ENCODE peak calls at places on chromosomes 16 and 17, in four cellular contexts. C is AG04450, O is adrenal gland, H is PC-3. A is an unnamed sample.

GRCh38 chr16:177394-177822 is 928 bp downstream of the HBA1 start:
- DNase-seq in H (no peak), C (no peak), O (no peak), A (no peak)

GRCh38 chr17:80195671-80196529 is 24.2 kb downstream of the SGSH start:
- DNase-seq in O (peak; percentile 61), C (no peak), H (peak; percentile 52), A (peak; percentile 62)

GRCh38 chr17:81536299-81537290 is 8.4 kb downstream of the FSCN2 start:
- DNase-seq in O (no peak), H (no peak), C (no peak), A (no peak)

GRCh38 chr17:27635275-27635823 is 4.4 kb downstream of the LGALS9 start:
- DNase-seq in O (no peak), H (no peak), C (no peak), A (no peak)

GRCh38 chr16:13194766-13195165 is 293.4 kb downstream of the SHISA9 start:
- DNase-seq in H (no peak), C (no peak), O (no peak), A (no peak)

GRCh38 chr16:526181-527014 is 1.1 kb upstream of the CAPN15 start:
- DNase-seq in H (peak; percentile 4), C (no peak), O (peak; percentile 73), A (no peak)

GRCh38 chr16:21157632-21158031 is 842 bp upstream of the LDAF1 start:
- DNase-seq in C (no peak), O (no peak), H (no peak), A (no peak)

GRCh38 chr17:47649972-47650524 is 329 bp downstream of the KPNB1 start:
- DNase-seq in C (no peak), H (no peak), O (peak; percentile 67), A (no peak)

GRCh38 chr16:49332589-49333267 is 40.9 kb upstream of the C16orf78 start:
- DNase-seq in O (no peak), C (no peak), H (peak; percentile 11), A (no peak)

GRCh38 chr16:79077391-79077790 is 523.1 kb downstream of the MAF start:
- DNase-seq in C (no peak), O (no peak), H (no peak), A (no peak)

GRCh38 chr17:30197416-30197815 is 38.1 kb downstream of the SLC6A4 start:
- DNase-seq in H (no peak), O (no peak), C (no peak), A (no peak)

DNA sequence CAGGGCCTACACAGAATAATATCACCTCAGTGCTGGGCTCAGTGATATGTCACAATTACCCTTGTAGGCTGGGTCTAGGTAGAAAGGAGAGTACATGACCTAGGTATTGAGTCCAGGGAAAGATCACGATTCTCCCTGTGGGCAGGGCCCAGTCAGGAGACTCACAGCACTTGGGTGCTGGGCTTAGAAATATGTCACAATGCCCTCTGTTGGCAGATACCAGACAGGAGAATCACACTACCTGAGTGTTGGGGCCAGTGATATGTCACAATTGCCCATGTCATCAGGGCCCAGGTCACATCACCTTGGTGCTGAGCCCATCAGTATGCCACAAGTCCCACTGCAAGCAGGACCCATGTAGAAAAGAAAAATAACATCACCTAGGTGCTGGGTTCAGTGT is 2105.5 kb downstream of the TP53TG3F start:
- DNase-seq in C (no peak), O (no peak), H (no peak), A (no peak)
- H3K9me3 ChIP-seq in C (peaks cover 40% of the 10 kb centered on the region), O (no peaks in the 10 kb centered on the region), H (no peaks in the 10 kb centered on the region), A (peaks cover 13% of the 10 kb centered on the region)

DNA sequence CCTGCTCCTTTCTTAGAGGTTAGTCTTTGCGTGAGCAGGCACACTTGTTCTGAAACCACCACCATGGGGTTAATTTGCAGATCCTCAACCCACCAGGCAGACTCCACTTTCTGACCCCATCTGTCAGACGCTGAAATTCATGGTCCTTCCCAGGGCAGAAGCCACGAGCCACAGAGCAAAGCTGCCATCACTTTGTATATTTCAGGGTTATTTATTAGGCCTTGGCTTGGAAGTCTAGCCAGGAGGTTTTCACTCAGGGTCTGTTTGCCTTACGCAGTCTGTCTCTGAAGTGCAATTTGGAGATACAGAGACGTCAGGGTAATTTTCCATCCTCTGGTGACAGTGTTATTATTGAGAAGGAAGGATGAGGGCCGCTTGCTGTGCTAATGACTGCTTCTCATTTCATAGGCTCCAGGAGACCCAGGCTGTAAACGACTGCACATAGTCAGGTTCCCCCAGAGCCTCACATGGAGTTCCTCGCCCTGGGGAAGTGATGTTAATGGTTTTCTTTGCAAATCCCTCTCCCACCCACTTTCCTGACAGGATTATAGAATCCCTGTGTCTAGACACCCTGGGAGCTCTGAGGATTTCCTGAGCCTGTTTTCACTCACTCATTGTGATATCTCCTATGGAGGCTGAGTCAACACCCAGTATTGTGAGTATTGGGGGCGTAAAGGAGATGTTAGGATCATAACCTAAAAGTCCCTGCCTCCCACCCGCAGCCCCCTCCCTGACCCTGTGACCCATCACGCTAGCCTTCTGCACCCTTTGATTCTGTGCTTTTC is 269.0 kb downstream of the ABCC12 start:
- DNase-seq in O (no peak), C (no peak), H (no peak), A (no peak)
- H3K27ac ChIP-seq in O (no peak overlapping the region), C (no peak overlapping the region), H (peak overlapping the region; percentile 77), A (no peak overlapping the region)

DNA sequence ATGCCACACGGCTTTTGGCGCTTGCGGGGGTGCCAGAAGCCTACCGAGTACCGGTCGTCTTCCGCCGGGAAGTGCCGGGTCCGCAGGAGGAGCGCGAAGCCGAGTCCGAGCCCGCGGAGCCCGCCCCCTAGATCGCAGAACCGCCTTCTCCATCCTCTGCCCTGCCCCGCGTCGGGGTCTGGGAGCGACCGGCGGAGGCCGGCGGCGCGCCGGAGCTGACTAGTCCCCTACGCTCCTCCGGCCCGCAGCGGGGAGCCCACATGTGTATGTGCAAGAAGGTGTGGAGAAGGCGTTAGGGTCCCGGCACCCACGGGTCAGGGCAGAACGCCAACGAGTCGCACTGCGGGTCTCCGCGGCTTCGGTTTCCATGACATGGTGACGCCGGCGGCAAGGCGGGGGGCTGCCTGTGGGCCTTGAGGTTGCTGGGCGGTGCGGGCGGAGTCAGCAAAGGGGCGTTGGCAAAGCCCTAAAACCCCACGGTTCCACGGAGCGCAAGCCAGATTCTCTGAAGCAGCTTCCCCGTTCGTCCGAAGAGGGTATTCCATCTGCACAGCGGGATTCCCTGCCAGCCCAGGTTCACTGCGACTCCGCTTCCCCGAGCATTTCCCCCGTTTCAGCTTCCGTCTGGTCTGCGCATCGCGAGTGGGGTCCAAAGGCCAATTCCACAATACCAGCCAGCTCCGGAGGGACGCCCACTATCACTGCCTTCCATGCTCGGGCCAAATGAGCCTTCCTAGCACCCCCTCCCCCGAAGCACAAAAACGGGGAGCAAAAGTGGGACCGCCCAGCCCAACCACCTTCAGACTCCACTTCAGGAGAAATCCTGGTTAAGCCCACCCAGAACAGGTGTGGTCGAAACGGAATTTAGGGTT is 2.3 kb upstream of the LHX1 start:
- DNase-seq in H (no peak), C (no peak), O (no peak), A (no peak)
- H3K9me3 ChIP-seq in H (no peaks in the 10 kb centered on the region), C (peaks cover 23% of the 10 kb centered on the region), O (no peaks in the 10 kb centered on the region), A (no peaks in the 10 kb centered on the region)

GRCh38 chr16:7233963-7234362 is 98.7 kb upstream of the RBFOX1 start:
- DNase-seq in O (no peak), C (no peak), H (no peak), A (no peak)

GRCh38 chr16:7236824-7237410 is 95.7 kb upstream of the RBFOX1 start:
- DNase-seq in C (no peak), H (no peak), O (no peak), A (no peak)

DNA sequence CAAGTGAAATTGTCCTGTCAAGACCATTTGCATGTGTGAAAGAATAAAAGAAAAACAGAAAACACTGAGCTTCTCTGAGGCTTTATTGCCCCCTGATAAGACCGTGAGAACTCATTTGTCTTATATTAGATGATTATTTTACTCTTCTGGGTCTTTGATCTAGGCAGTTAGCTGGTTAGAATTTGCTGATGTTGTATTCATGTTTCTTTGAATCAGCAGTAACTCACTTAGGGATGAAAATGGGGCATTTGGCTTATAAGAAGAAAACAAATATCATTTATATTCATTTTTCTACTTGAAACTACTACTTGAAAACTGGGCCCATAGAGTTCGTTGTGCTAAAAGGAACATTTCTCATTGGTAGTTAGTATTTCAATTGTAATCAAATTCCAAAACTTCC is 93.1 kb upstream of the RBFOX1 start:
- DNase-seq in O (no peak), C (no peak), H (no peak), A (no peak)
- H3K27ac ChIP-seq in O (no peak overlapping the region), C (no peak overlapping the region), H (no peak overlapping the region), A (no peak overlapping the region)

DNA sequence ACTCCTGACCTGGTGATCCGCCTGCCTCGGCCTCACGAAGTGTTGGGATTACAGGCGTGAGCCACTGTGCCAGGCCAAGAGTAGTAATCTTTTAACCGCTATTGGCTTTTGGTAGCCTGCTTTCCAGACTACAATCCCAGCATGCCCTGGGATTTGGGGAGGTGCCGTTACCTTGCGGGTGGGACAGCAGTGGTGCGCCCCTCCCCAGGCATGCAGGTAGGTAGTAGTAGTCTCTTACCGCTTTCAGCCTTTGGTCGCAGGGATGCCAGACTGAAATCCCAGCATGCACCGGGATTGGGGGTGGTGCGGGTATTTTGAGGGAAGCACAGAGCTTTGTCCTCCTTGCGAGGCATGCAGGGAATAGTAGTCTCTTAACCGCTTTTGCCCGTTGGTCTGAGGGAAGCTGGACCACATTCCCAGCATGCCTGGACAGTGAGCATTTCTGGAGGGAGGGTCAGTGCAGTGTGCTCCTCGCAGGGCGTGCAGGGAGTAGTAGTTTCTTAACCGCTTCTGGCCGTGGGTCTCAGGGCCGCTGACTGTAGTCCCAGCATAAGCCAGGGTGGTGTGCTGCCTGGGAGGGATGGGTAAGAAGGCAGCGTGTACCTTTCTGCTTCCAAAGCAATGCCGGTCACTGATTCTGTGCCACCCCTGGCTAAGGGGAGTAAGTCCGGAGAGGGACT is 1686.8 kb downstream of the TP53TG3F start:
- DNase-seq in H (no peak), C (no peak), O (no peak), A (no peak)
- H3K9me3 ChIP-seq in H (no peaks in the 10 kb centered on the region), C (peaks cover 98% of the 10 kb centered on the region), O (no peaks in the 10 kb centered on the region), A (no peaks in the 10 kb centered on the region)

GRCh38 chr16:50984688-50985087 is 166.4 kb downstream of the SALL1 start:
- DNase-seq in C (no peak), H (no peak), O (no peak), A (no peak)
- H3K27ac ChIP-seq in C (no peak overlapping the region), H (no peak overlapping the region), O (no peak overlapping the region), A (no peak overlapping the region)

GRCh38 chr17:41111151-41111885 is 6.1 kb downstream of the KRTAP4-9 start:
- DNase-seq in O (no peak), H (no peak), C (no peak), A (no peak)
- H3K9me3 ChIP-seq in O (no peaks in the 10 kb centered on the region), H (peaks cover 12% of the 10 kb centered on the region), C (no peaks in the 10 kb centered on the region), A (no peaks in the 10 kb centered on the region)

GRCh38 chr17:38425048-38425447 is 3.2 kb upstream of the ARHGAP23 start:
- DNase-seq in H (no peak), C (no peak), O (no peak), A (no peak)

GRCh38 chr17:38426441-38426840 is 1.8 kb upstream of the ARHGAP23 start:
- DNase-seq in H (no peak), O (no peak), C (no peak), A (no peak)

GRCh38 chr17:38421871-38422819 is 6.1 kb upstream of the ARHGAP23 start:
- DNase-seq in O (no peak), H (no peak), C (no peak), A (no peak)

GRCh38 chr17:38425744-38426143 is 2.5 kb upstream of the ARHGAP23 start:
- DNase-seq in O (no peak), H (no peak), C (no peak), A (no peak)

GRCh38 chr17:38424297-38424972 is 3.8 kb upstream of the ARHGAP23 start:
- DNase-seq in C (no peak), O (no peak), H (no peak), A (no peak)
- H3K27ac ChIP-seq in C (no peak overlapping the region), O (no peak overlapping the region), H (no peak overlapping the region), A (no peak overlapping the region)

GRCh38 chr17:54373970-54374369 is 526.7 kb upstream of the TOM1L1 start:
- DNase-seq in O (no peak), C (no peak), H (no peak), A (no peak)
- H3K9me3 ChIP-seq in O (no peaks in the 10 kb centered on the region), C (peaks cover 10% of the 10 kb centered on the region), H (peaks cover 18% of the 10 kb centered on the region), A (no peaks in the 10 kb centered on the region)